ENCODE peak calls at places on chromosomes 4 and X, in nine cellular contexts. One of them, this sample, is unnamed.

GRCh38 chr4:43680416-43680815 is 768.2 kb downstream of the KCTD8 start:
- DNase-seq in brain microvascular endothelial cell: no peak
- DNase-seq in stomach: no peak
- DNase-seq in heart left ventricle: no peak
- DNase-seq in lower lobe of right lung: no peak
- DNase-seq in AG10803: no peak
- DNase-seq in pancreas: no peak
- DNase-seq in tibial nerve: no peak
- DNase-seq in AG04449: no peak
- DNase-seq in this sample: no peak

GRCh38 chrX:10233173-10233572 is 76.4 kb downstream of the CLCN4 start:
- DNase-seq in brain microvascular endothelial cell: no peak
- DNase-seq in stomach: no peak
- DNase-seq in heart left ventricle: no peak
- DNase-seq in lower lobe of right lung: no peak
- DNase-seq in AG10803: peak; percentile 36
- DNase-seq in pancreas: no peak
- DNase-seq in tibial nerve: no peak
- DNase-seq in AG04449: no peak
- DNase-seq in this sample: no peak

GRCh38 chr4:101355767-101356702 is 8.7 kb upstream of the PPP3CA start:
- DNase-seq in brain microvascular endothelial cell: peak; percentile 77
- DNase-seq in stomach: no peak
- DNase-seq in heart left ventricle: no peak
- DNase-seq in lower lobe of right lung: no peak
- DNase-seq in AG10803: peak; percentile 87
- DNase-seq in pancreas: no peak
- DNase-seq in tibial nerve: no peak
- DNase-seq in AG04449: peak; percentile 53
- DNase-seq in this sample: no peak

GRCh38 chrX:107503996-107504395 is 54.5 kb downstream of the FRMPD3 start:
- DNase-seq in brain microvascular endothelial cell: no peak
- DNase-seq in stomach: no peak
- DNase-seq in heart left ventricle: no peak
- DNase-seq in lower lobe of right lung: no peak
- DNase-seq in AG10803: no peak
- DNase-seq in pancreas: no peak
- DNase-seq in tibial nerve: no peak
- DNase-seq in AG04449: no peak
- DNase-seq in this sample: no peak

GRCh38 chrX:45191820-45192409 is 8.8 kb downstream of the DIPK2B start:
- DNase-seq in brain microvascular endothelial cell: no peak
- DNase-seq in stomach: no peak
- DNase-seq in heart left ventricle: peak; percentile 41
- DNase-seq in lower lobe of right lung: no peak
- DNase-seq in AG10803: no peak
- DNase-seq in pancreas: no peak
- DNase-seq in tibial nerve: no peak
- DNase-seq in AG04449: no peak
- DNase-seq in this sample: no peak

GRCh38 chr4:36385951-36386561 is 104.6 kb downstream of the DTHD1 start:
- DNase-seq in brain microvascular endothelial cell: no peak
- DNase-seq in stomach: no peak
- DNase-seq in heart left ventricle: no peak
- DNase-seq in lower lobe of right lung: no peak
- DNase-seq in AG10803: no peak
- DNase-seq in pancreas: no peak
- DNase-seq in tibial nerve: no peak
- DNase-seq in AG04449: no peak
- DNase-seq in this sample: no peak

GRCh38 chrX:68841251-68842049 is 12.6 kb downstream of the EFNB1 start:
- DNase-seq in brain microvascular endothelial cell: no peak
- DNase-seq in stomach: peak; percentile 80
- DNase-seq in heart left ventricle: no peak
- DNase-seq in lower lobe of right lung: peak; percentile 52
- DNase-seq in AG10803: no peak
- DNase-seq in pancreas: peak; percentile 75
- DNase-seq in tibial nerve: no peak
- DNase-seq in AG04449: no peak
- DNase-seq in this sample: no peak

GRCh38 chr4:109820563-109820962 is 5.0 kb downstream of the GAR1 start:
- DNase-seq in brain microvascular endothelial cell: no peak
- DNase-seq in stomach: no peak
- DNase-seq in heart left ventricle: no peak
- DNase-seq in lower lobe of right lung: no peak
- DNase-seq in AG10803: peak; percentile 63
- DNase-seq in pancreas: no peak
- DNase-seq in tibial nerve: no peak
- DNase-seq in AG04449: no peak
- DNase-seq in this sample: no peak

GRCh38 chrX:13533726-13534125 is 35.7 kb upstream of the EGFL6 start:
- DNase-seq in brain microvascular endothelial cell: no peak
- DNase-seq in stomach: no peak
- DNase-seq in heart left ventricle: no peak
- DNase-seq in lower lobe of right lung: no peak
- DNase-seq in AG10803: peak; percentile 72
- DNase-seq in pancreas: no peak
- DNase-seq in tibial nerve: no peak
- DNase-seq in AG04449: no peak
- DNase-seq in this sample: peak; percentile 1

GRCh38 chr4:3634281-3635089 is 102.3 kb upstream of the LRPAP1 start:
- DNase-seq in brain microvascular endothelial cell: no peak
- DNase-seq in stomach: no peak
- DNase-seq in heart left ventricle: peak; percentile 23
- DNase-seq in lower lobe of right lung: peak; percentile 27
- DNase-seq in AG10803: no peak
- DNase-seq in pancreas: no peak
- DNase-seq in tibial nerve: no peak
- DNase-seq in AG04449: no peak
- DNase-seq in this sample: no peak

GRCh38 chr4:124018383-124019317 is 622.1 kb downstream of the SPRY1 start:
- DNase-seq in brain microvascular endothelial cell: peak; percentile 18
- DNase-seq in stomach: no peak
- DNase-seq in heart left ventricle: peak; percentile 55
- DNase-seq in lower lobe of right lung: no peak
- DNase-seq in AG10803: peak; percentile 86
- DNase-seq in pancreas: no peak
- DNase-seq in tibial nerve: peak; percentile 21
- DNase-seq in AG04449: peak; percentile 5
- DNase-seq in this sample: no peak

GRCh38 chr4:14583331-14583730 is 418.9 kb upstream of the CPEB2 start:
- DNase-seq in brain microvascular endothelial cell: no peak
- DNase-seq in stomach: no peak
- DNase-seq in heart left ventricle: no peak
- DNase-seq in lower lobe of right lung: no peak
- DNase-seq in AG10803: no peak
- DNase-seq in pancreas: no peak
- DNase-seq in tibial nerve: no peak
- DNase-seq in AG04449: no peak
- DNase-seq in this sample: no peak

GRCh38 chr4:9825049-9825448 is 43.6 kb downstream of the DRD5 start:
- DNase-seq in brain microvascular endothelial cell: no peak
- DNase-seq in stomach: no peak
- DNase-seq in heart left ventricle: no peak
- DNase-seq in lower lobe of right lung: no peak
- DNase-seq in AG10803: no peak
- DNase-seq in pancreas: no peak
- DNase-seq in tibial nerve: no peak
- DNase-seq in AG04449: no peak
- DNase-seq in this sample: no peak

GRCh38 chr4:23759066-23759465 is 130.8 kb downstream of the PPARGC1A start:
- DNase-seq in brain microvascular endothelial cell: no peak
- DNase-seq in stomach: no peak
- DNase-seq in heart left ventricle: no peak
- DNase-seq in lower lobe of right lung: no peak
- DNase-seq in AG10803: no peak
- DNase-seq in pancreas: no peak
- DNase-seq in tibial nerve: no peak
- DNase-seq in AG04449: no peak
- DNase-seq in this sample: no peak

GRCh38 chr4:40228497-40229365 is 31.9 kb downstream of the RHOH start:
- DNase-seq in brain microvascular endothelial cell: no peak
- DNase-seq in stomach: no peak
- DNase-seq in heart left ventricle: no peak
- DNase-seq in lower lobe of right lung: no peak
- DNase-seq in AG10803: no peak
- DNase-seq in pancreas: no peak
- DNase-seq in tibial nerve: no peak
- DNase-seq in AG04449: no peak
- DNase-seq in this sample: no peak
- TF ChIP-seq CTCF in brain microvascular endothelial cell: peak; percentile 66
- TF ChIP-seq CTCF in stomach: peak; percentile 24
- TF ChIP-seq CTCF in heart left ventricle: no peak
- TF ChIP-seq CTCF in lower lobe of right lung: peak; percentile 25
- TF ChIP-seq CTCF in AG10803: peak; percentile 45
- TF ChIP-seq CTCF in pancreas: no peak
- TF ChIP-seq CTCF in tibial nerve: peak; percentile 13
- TF ChIP-seq CTCF in AG04449: peak; percentile 27
- TF ChIP-seq CTCF in this sample: peak; percentile 35

GRCh38 chrX:2710496-2710895 is 19.4 kb downstream of the CD99 start:
- DNase-seq in brain microvascular endothelial cell: peak; percentile 63
- DNase-seq in stomach: no peak
- DNase-seq in heart left ventricle: no peak
- DNase-seq in lower lobe of right lung: no peak
- DNase-seq in AG10803: no peak
- DNase-seq in pancreas: no peak
- DNase-seq in tibial nerve: no peak
- DNase-seq in AG04449: no peak
- DNase-seq in this sample: no peak

GRCh38 chrX:2708016-2708415 is 16.9 kb downstream of the CD99 start:
- DNase-seq in brain microvascular endothelial cell: no peak
- DNase-seq in stomach: no peak
- DNase-seq in heart left ventricle: no peak
- DNase-seq in lower lobe of right lung: no peak
- DNase-seq in AG10803: no peak
- DNase-seq in pancreas: no peak
- DNase-seq in tibial nerve: no peak
- DNase-seq in AG04449: no peak
- DNase-seq in this sample: no peak

GRCh38 chrX:2708601-2709200 is 17.6 kb downstream of the CD99 start:
- DNase-seq in brain microvascular endothelial cell: no peak
- DNase-seq in stomach: no peak
- DNase-seq in heart left ventricle: no peak
- DNase-seq in lower lobe of right lung: no peak
- DNase-seq in AG10803: no peak
- DNase-seq in pancreas: no peak
- DNase-seq in tibial nerve: no peak
- DNase-seq in AG04449: no peak
- DNase-seq in this sample: no peak

GRCh38 chrX:2711441-2711840 is 20.3 kb downstream of the CD99 start:
- DNase-seq in brain microvascular endothelial cell: no peak
- DNase-seq in stomach: no peak
- DNase-seq in heart left ventricle: no peak
- DNase-seq in lower lobe of right lung: no peak
- DNase-seq in AG10803: no peak
- DNase-seq in pancreas: no peak
- DNase-seq in tibial nerve: no peak
- DNase-seq in AG04449: no peak
- DNase-seq in this sample: no peak

GRCh38 chrX:2710041-2710471 is 19.0 kb downstream of the CD99 start:
- DNase-seq in brain microvascular endothelial cell: peak; percentile 78
- DNase-seq in stomach: no peak
- DNase-seq in heart left ventricle: peak; percentile 38
- DNase-seq in lower lobe of right lung: no peak
- DNase-seq in AG10803: peak; percentile 83
- DNase-seq in pancreas: no peak
- DNase-seq in tibial nerve: no peak
- DNase-seq in AG04449: peak; percentile 41
- DNase-seq in this sample: no peak
- H3K4me3 ChIP-seq in brain microvascular endothelial cell: peak overlapping the region; percentile 26
- H3K4me3 ChIP-seq in stomach: peak overlapping the region; percentile 21
- H3K4me3 ChIP-seq in heart left ventricle: no peak overlapping the region
- H3K4me3 ChIP-seq in lower lobe of right lung: peak overlapping the region; percentile 27
- H3K4me3 ChIP-seq in AG10803: peak overlapping the region; percentile 51
- H3K4me3 ChIP-seq in pancreas: no peak overlapping the region
- H3K4me3 ChIP-seq in tibial nerve: peak overlapping the region; percentile 10
- H3K4me3 ChIP-seq in AG04449: peak overlapping the region; percentile 42
- H3K4me3 ChIP-seq in this sample: no peak overlapping the region

DNA sequence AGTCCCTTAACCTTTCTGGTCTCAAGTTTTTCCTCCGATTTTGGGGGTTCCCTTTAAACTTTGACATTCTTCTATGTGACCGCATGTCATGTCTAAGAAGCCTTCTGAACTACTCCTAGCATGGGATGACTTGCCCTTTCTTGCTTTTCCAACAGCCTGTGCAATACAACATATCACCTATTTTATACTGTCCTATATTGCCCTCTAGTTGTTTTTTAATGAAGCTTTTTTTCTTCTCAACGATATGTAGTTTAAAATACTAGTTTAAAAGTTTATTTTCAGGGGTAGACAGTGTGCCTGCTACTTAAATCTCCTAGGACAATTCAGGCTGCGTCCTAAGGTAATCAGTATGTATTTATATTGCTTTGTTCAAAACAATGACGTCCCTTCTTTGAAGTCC is 1.0 kb upstream of the IGBP1 start:
- DNase-seq in brain microvascular endothelial cell: no peak
- DNase-seq in stomach: no peak
- DNase-seq in heart left ventricle: no peak
- DNase-seq in lower lobe of right lung: no peak
- DNase-seq in AG10803: no peak
- DNase-seq in pancreas: no peak
- DNase-seq in tibial nerve: no peak
- DNase-seq in AG04449: no peak
- DNase-seq in this sample: no peak
- TF ChIP-seq CTCF in brain microvascular endothelial cell: no peak
- TF ChIP-seq CTCF in stomach: no peak
- TF ChIP-seq CTCF in heart left ventricle: no peak
- TF ChIP-seq CTCF in lower lobe of right lung: no peak
- TF ChIP-seq CTCF in AG10803: no peak
- TF ChIP-seq CTCF in pancreas: no peak
- TF ChIP-seq CTCF in tibial nerve: no peak
- TF ChIP-seq CTCF in AG04449: no peak
- TF ChIP-seq CTCF in this sample: no peak

GRCh38 chrX:63560601-63561218 is 209.6 kb upstream of the SPIN4 start:
- DNase-seq in brain microvascular endothelial cell: peak; percentile 69
- DNase-seq in stomach: peak; percentile 58
- DNase-seq in heart left ventricle: peak; percentile 37
- DNase-seq in lower lobe of right lung: peak; percentile 59
- DNase-seq in AG10803: peak; percentile 69
- DNase-seq in pancreas: peak; percentile 44
- DNase-seq in tibial nerve: peak; percentile 12
- DNase-seq in AG04449: peak; percentile 10
- DNase-seq in this sample: peak; percentile 35

GRCh38 chrX:63566856-63567255 is 215.7 kb upstream of the SPIN4 start:
- DNase-seq in brain microvascular endothelial cell: no peak
- DNase-seq in stomach: no peak
- DNase-seq in heart left ventricle: no peak
- DNase-seq in lower lobe of right lung: no peak
- DNase-seq in AG10803: no peak
- DNase-seq in pancreas: no peak
- DNase-seq in tibial nerve: no peak
- DNase-seq in AG04449: no peak
- DNase-seq in this sample: no peak

DNA sequence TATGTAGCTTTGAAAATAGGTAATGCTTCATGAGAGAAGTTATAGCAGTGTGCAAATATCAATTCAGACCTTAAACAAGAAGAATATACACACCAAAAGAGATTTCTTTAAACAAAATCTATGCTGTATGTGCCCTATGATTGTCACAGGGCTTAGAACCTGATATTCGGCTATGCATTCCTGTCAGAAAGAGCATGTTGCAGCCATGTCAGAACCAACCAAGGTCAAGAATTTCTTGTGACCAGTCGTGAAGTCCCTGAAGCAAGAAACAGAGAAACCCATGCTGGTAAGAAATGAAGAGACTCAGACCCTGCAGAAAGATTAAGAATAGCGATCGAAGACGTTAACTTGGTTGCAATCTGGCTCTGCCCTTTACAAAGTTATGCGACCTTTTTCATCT is 210.3 kb upstream of the SPIN4 start:
- DNase-seq in brain microvascular endothelial cell: no peak
- DNase-seq in stomach: no peak
- DNase-seq in heart left ventricle: no peak
- DNase-seq in lower lobe of right lung: no peak
- DNase-seq in AG10803: no peak
- DNase-seq in pancreas: no peak
- DNase-seq in tibial nerve: no peak
- DNase-seq in AG04449: no peak
- DNase-seq in this sample: no peak
- H3K4me3 ChIP-seq in brain microvascular endothelial cell: peak overlapping the region; percentile 77
- H3K4me3 ChIP-seq in stomach: peak overlapping the region; percentile 68
- H3K4me3 ChIP-seq in heart left ventricle: peak overlapping the region; percentile 9
- H3K4me3 ChIP-seq in lower lobe of right lung: peak overlapping the region; percentile 73
- H3K4me3 ChIP-seq in AG10803: peak overlapping the region; percentile 81
- H3K4me3 ChIP-seq in pancreas: peak overlapping the region; percentile 54
- H3K4me3 ChIP-seq in tibial nerve: peak overlapping the region; percentile 65
- H3K4me3 ChIP-seq in AG04449: peak overlapping the region; percentile 78
- H3K4me3 ChIP-seq in this sample: peak overlapping the region; percentile 53